ENCODE peak calls at places on chromosomes 5 and 9, in five cellular contexts. N, T, U, C and G are unnamed samples.

GRCh38 chr9:4211022-4211421 is 88.8 kb downstream of the GLIS3 start:
- DNase-seq in N (no peak), T (no peak), U (no peak), C (no peak), G (no peak)

GRCh38 chr5:120655828-120656435 is 191.8 kb downstream of the PRR16 start:
- DNase-seq in N (no peak), T (peak), U (peak), C (peak), G (no peak)

GRCh38 chr9:91006046-91006445 is 204.4 kb downstream of the SYK start:
- DNase-seq in N (no peak), T (no peak), U (no peak), C (peak), G (no peak)

GRCh38 chr9:75083188-75083976 is 4.6 kb downstream of the NMRK1 start:
- DNase-seq in N (no peak), T (peak), U (no peak), C (peak), G (no peak)

GRCh38 chr9:88990721-88991065 is 575 bp upstream of the S1PR3 start:
- DNase-seq in N (no peak), T (no peak), U (no peak), C (no peak), G (no peak)

GRCh38 chr5:68343421-68343826 is 127.9 kb downstream of the PIK3R1 start:
- DNase-seq in N (no peak), T (peak), U (no peak), C (peak), G (no peak)

GRCh38 chr9:32551491-32552049 is 557 bp upstream of the SMIM27 start:
- DNase-seq in N (no peak), T (peak), U (peak), C (peak), G (peak)

GRCh38 chr5:73759771-73760170 is 133.8 kb downstream of the ARHGEF28 start:
- DNase-seq in N (no peak), T (no peak), U (no peak), C (no peak), G (no peak)

GRCh38 chr5:53010819-53011218 is 21.7 kb downstream of the ITGA2 start:
- DNase-seq in N (no peak), T (no peak), U (no peak), C (no peak), G (no peak)

GRCh38 chr5:39570418-39571027 is 145.7 kb upstream of the DAB2 start:
- DNase-seq in N (peak), T (no peak), U (peak), C (peak), G (no peak)

GRCh38 chr9:136345281-136346156 is 18.0 kb downstream of the DNLZ start:
- DNase-seq in N (no peak), T (no peak), U (peak), C (no peak), G (peak)

GRCh38 chr9:132283863-132284262 is 70.9 kb downstream of the SETX start:
- DNase-seq in N (no peak), T (no peak), U (no peak), C (no peak), G (no peak)

GRCh38 chr5:15718411-15719178 is 218.6 kb downstream of the FBXL7 start:
- DNase-seq in N (no peak), T (no peak), U (no peak), C (no peak), G (no peak)

GRCh38 chr5:1701884-1702283 is 97.8 kb downstream of the MRPL36 start:
- DNase-seq in N (no peak), T (no peak), U (no peak), C (no peak), G (no peak)

GRCh38 chr5:66876266-66876807 is 280.1 kb downstream of the MAST4 start:
- DNase-seq in N (no peak), T (no peak), U (no peak), C (no peak), G (no peak)

GRCh38 chr5:179668404-179668803 is 12.4 kb downstream of the CBY3 start:
- DNase-seq in N (peak), T (peak), U (peak), C (peak), G (no peak)

GRCh38 chr5:1669276-1670155 is 130.1 kb downstream of the MRPL36 start:
- DNase-seq in N (no peak), T (no peak), U (no peak), C (no peak), G (no peak)

GRCh38 chr9:137286980-137287383 is 9.5 kb downstream of the TOR4A start:
- DNase-seq in N (no peak), T (peak), U (peak), C (peak), G (no peak)

GRCh38 chr9:133708123-133708769 is 29.9 kb downstream of the SARDH start:
- DNase-seq in N (no peak), T (no peak), U (no peak), C (no peak), G (peak)

GRCh38 chr5:156036640-156037039 is 290.3 kb upstream of the SGCD start:
- DNase-seq in N (peak), T (no peak), U (no peak), C (no peak), G (no peak)

GRCh38 chr9:68755051-68755450 is 50.0 kb downstream of the PIP5K1B start:
- DNase-seq in N (no peak), T (no peak), U (no peak), C (no peak), G (no peak)

GRCh38 chr5:99187611-99188010 is 258.8 kb upstream of the CHD1 start:
- DNase-seq in N (no peak), T (no peak), U (no peak), C (no peak), G (no peak)

GRCh38 chr5:74875994-74876791 is 10.0 kb upstream of the FAM169A start:
- DNase-seq in N (no peak), T (no peak), U (no peak), C (no peak), G (no peak)

GRCh38 chr9:135273077-135273476 is 185.6 kb downstream of the OLFM1 start:
- DNase-seq in N (no peak), T (no peak), U (no peak), C (no peak), G (no peak)

GRCh38 chr9:79988126-79988525 is 416.4 kb downstream of the TLE4 start:
- DNase-seq in N (no peak), T (no peak), U (no peak), C (no peak), G (no peak)

GRCh38 chr9:119559056-119559455 is 189.8 kb upstream of the BRINP1 start:
- DNase-seq in N (no peak), T (no peak), U (no peak), C (no peak), G (no peak)

GRCh38 chr5:137395011-137395755 is 103.9 kb downstream of the SPOCK1 start:
- DNase-seq in N (no peak), T (no peak), U (no peak), C (peak), G (no peak)

GRCh38 chr5:61632064-61632463 is 300.0 kb downstream of the ZSWIM6 start:
- DNase-seq in N (no peak), T (no peak), U (no peak), C (no peak), G (no peak)